ENCODE peak calls at places on chromosomes 7 and 10, in five cellular contexts. One of them, this sample, is unnamed.

GRCh38 chr10:113648478-113648877 is 15.4 kb downstream of the NRAP start:
- DNase-seq in GM12865: no peak
- DNase-seq in CD4-positive, alpha-beta T cell: no peak
- DNase-seq in hippocampal formation: no peak
- DNase-seq in left ventricle myocardium inferior: peak
- DNase-seq in this sample: no peak

GRCh38 chr7:149714081-149714909 is 59.1 kb downstream of the ZNF467 start:
- DNase-seq in GM12865: peak
- DNase-seq in CD4-positive, alpha-beta T cell: peak
- DNase-seq in hippocampal formation: peak
- DNase-seq in left ventricle myocardium inferior: peak
- DNase-seq in this sample: peak

GRCh38 chr7:79781716-79782115 is 328.2 kb upstream of the MAGI2 start:
- DNase-seq in GM12865: no peak
- DNase-seq in CD4-positive, alpha-beta T cell: no peak
- DNase-seq in hippocampal formation: no peak
- DNase-seq in left ventricle myocardium inferior: no peak
- DNase-seq in this sample: no peak

GRCh38 chr7:40544932-40545331 is 410.1 kb downstream of the SUGCT start:
- DNase-seq in GM12865: no peak
- DNase-seq in CD4-positive, alpha-beta T cell: no peak
- DNase-seq in hippocampal formation: no peak
- DNase-seq in left ventricle myocardium inferior: no peak
- DNase-seq in this sample: no peak

GRCh38 chr7:7693881-7694280 is 24.5 kb downstream of the RPA3 start:
- DNase-seq in GM12865: no peak
- DNase-seq in CD4-positive, alpha-beta T cell: no peak
- DNase-seq in hippocampal formation: no peak
- DNase-seq in left ventricle myocardium inferior: no peak
- DNase-seq in this sample: no peak

GRCh38 chr10:72292223-72292691 is 18.5 kb downstream of the DDIT4 start:
- DNase-seq in GM12865: peak
- DNase-seq in CD4-positive, alpha-beta T cell: no peak
- DNase-seq in hippocampal formation: no peak
- DNase-seq in left ventricle myocardium inferior: no peak
- DNase-seq in this sample: no peak

GRCh38 chr7:1267016-1267900 is 34.6 kb downstream of the UNCX start:
- DNase-seq in GM12865: no peak
- DNase-seq in CD4-positive, alpha-beta T cell: no peak
- DNase-seq in hippocampal formation: no peak
- DNase-seq in left ventricle myocardium inferior: no peak
- DNase-seq in this sample: no peak

GRCh38 chr7:117875566-117875965 is 2.3 kb upstream of the CTTNBP2 start:
- DNase-seq in GM12865: peak
- DNase-seq in CD4-positive, alpha-beta T cell: no peak
- DNase-seq in hippocampal formation: peak
- DNase-seq in left ventricle myocardium inferior: no peak
- DNase-seq in this sample: no peak

GRCh38 chr10:44125879-44126675 is 258.8 kb downstream of the CXCL12 start:
- DNase-seq in GM12865: peak
- DNase-seq in CD4-positive, alpha-beta T cell: no peak
- DNase-seq in hippocampal formation: no peak
- DNase-seq in left ventricle myocardium inferior: no peak
- DNase-seq in this sample: no peak

GRCh38 chr10:15571570-15571969 is 148.2 kb downstream of the ITGA8 start:
- DNase-seq in GM12865: no peak
- DNase-seq in CD4-positive, alpha-beta T cell: no peak
- DNase-seq in hippocampal formation: no peak
- DNase-seq in left ventricle myocardium inferior: peak
- DNase-seq in this sample: no peak

GRCh38 chr10:131195552-131196159 is 115.9 kb downstream of the TCERG1L start:
- DNase-seq in GM12865: no peak
- DNase-seq in CD4-positive, alpha-beta T cell: no peak
- DNase-seq in hippocampal formation: no peak
- DNase-seq in left ventricle myocardium inferior: no peak
- DNase-seq in this sample: no peak

GRCh38 chr10:107653832-107654287 is 489.4 kb upstream of the SORCS1 start:
- DNase-seq in GM12865: peak
- DNase-seq in CD4-positive, alpha-beta T cell: no peak
- DNase-seq in hippocampal formation: no peak
- DNase-seq in left ventricle myocardium inferior: no peak
- DNase-seq in this sample: no peak

GRCh38 chr7:128963327-128963757 is 25.6 kb downstream of the IRF5 start:
- DNase-seq in GM12865: peak
- DNase-seq in CD4-positive, alpha-beta T cell: no peak
- DNase-seq in hippocampal formation: no peak
- DNase-seq in left ventricle myocardium inferior: no peak
- DNase-seq in this sample: no peak

GRCh38 chr7:111676811-111677210 is 114.5 kb upstream of the IMMP2L start:
- DNase-seq in GM12865: no peak
- DNase-seq in CD4-positive, alpha-beta T cell: no peak
- DNase-seq in hippocampal formation: no peak
- DNase-seq in left ventricle myocardium inferior: no peak
- DNase-seq in this sample: no peak

GRCh38 chr7:28490831-28491230 is 78.5 kb downstream of the CREB5 start:
- DNase-seq in GM12865: no peak
- DNase-seq in CD4-positive, alpha-beta T cell: no peak
- DNase-seq in hippocampal formation: no peak
- DNase-seq in left ventricle myocardium inferior: no peak
- DNase-seq in this sample: no peak

GRCh38 chr10:129375912-129376311 is 91.1 kb upstream of the MGMT start:
- DNase-seq in GM12865: no peak
- DNase-seq in CD4-positive, alpha-beta T cell: no peak
- DNase-seq in hippocampal formation: no peak
- DNase-seq in left ventricle myocardium inferior: no peak
- DNase-seq in this sample: no peak

GRCh38 chr10:122014652-122015248 is 25.8 kb downstream of the TACC2 start:
- DNase-seq in GM12865: no peak
- DNase-seq in CD4-positive, alpha-beta T cell: no peak
- DNase-seq in hippocampal formation: no peak
- DNase-seq in left ventricle myocardium inferior: no peak
- DNase-seq in this sample: no peak

GRCh38 chr7:922334-923107 is 32.0 kb downstream of the ADAP1 start:
- DNase-seq in GM12865: no peak
- DNase-seq in CD4-positive, alpha-beta T cell: peak
- DNase-seq in hippocampal formation: no peak
- DNase-seq in left ventricle myocardium inferior: no peak
- DNase-seq in this sample: peak

GRCh38 chr7:5773661-5774086 is 7.8 kb downstream of the RNF216 start:
- DNase-seq in GM12865: no peak
- DNase-seq in CD4-positive, alpha-beta T cell: no peak
- DNase-seq in hippocampal formation: no peak
- DNase-seq in left ventricle myocardium inferior: no peak
- DNase-seq in this sample: no peak

GRCh38 chr10:50531388-50532077 is 92.2 kb downstream of the SGMS1 start:
- DNase-seq in GM12865: no peak
- DNase-seq in CD4-positive, alpha-beta T cell: no peak
- DNase-seq in hippocampal formation: no peak
- DNase-seq in left ventricle myocardium inferior: no peak
- DNase-seq in this sample: no peak

GRCh38 chr10:75281980-75282379 is 46.2 kb upstream of the COMTD1 start:
- DNase-seq in GM12865: no peak
- DNase-seq in CD4-positive, alpha-beta T cell: no peak
- DNase-seq in hippocampal formation: no peak
- DNase-seq in left ventricle myocardium inferior: no peak
- DNase-seq in this sample: no peak

GRCh38 chr7:154546946-154547587 is 455.9 kb downstream of the PAXIP1 start:
- DNase-seq in GM12865: no peak
- DNase-seq in CD4-positive, alpha-beta T cell: no peak
- DNase-seq in hippocampal formation: no peak
- DNase-seq in left ventricle myocardium inferior: no peak
- DNase-seq in this sample: no peak

GRCh38 chr10:88800152-88801125 is 2.1 kb upstream of the LIPM start:
- DNase-seq in GM12865: no peak
- DNase-seq in CD4-positive, alpha-beta T cell: no peak
- DNase-seq in hippocampal formation: no peak
- DNase-seq in left ventricle myocardium inferior: no peak
- DNase-seq in this sample: no peak

GRCh38 chr10:77392851-77393250 is 244.8 kb downstream of the KCNMA1 start:
- DNase-seq in GM12865: no peak
- DNase-seq in CD4-positive, alpha-beta T cell: no peak
- DNase-seq in hippocampal formation: no peak
- DNase-seq in left ventricle myocardium inferior: no peak
- DNase-seq in this sample: no peak

GRCh38 chr7:84786073-84786472 is 400.8 kb downstream of the SEMA3D start:
- DNase-seq in GM12865: no peak
- DNase-seq in CD4-positive, alpha-beta T cell: no peak
- DNase-seq in hippocampal formation: no peak
- DNase-seq in left ventricle myocardium inferior: no peak
- DNase-seq in this sample: no peak

GRCh38 chr7:25885057-25885576 is 266.9 kb upstream of the NFE2L3 start:
- DNase-seq in GM12865: no peak
- DNase-seq in CD4-positive, alpha-beta T cell: no peak
- DNase-seq in hippocampal formation: no peak
- DNase-seq in left ventricle myocardium inferior: no peak
- DNase-seq in this sample: no peak

This sample was measured in naive thymus-derived CD8-positive, alpha-beta T cell.